ENCODE peak calls at places on chromosomes 2 and 18, in four cellular contexts. R is SK-N-SH, B is psoas muscle, D is OCI-LY7. V is an unnamed sample.

GRCh38 chr2:238835726-238836301 is 12.1 kb upstream of the TWIST2 start:
- DNase-seq in B (no peak), R (no peak), D (no peak), V (no peak)

GRCh38 chr18:69935319-69936190 is 12.1 kb downstream of the CD226 start:
- DNase-seq in D (no peak), B (no peak), R (no peak), V (no peak)

GRCh38 chr2:3195865-3196504 is 181.6 kb downstream of the EIPR1 start:
- DNase-seq in B (no peak), R (peak), D (peak), V (no peak)

GRCh38 chr18:35236964-35237363 is 3.9 kb upstream of the ZNF397 start:
- DNase-seq in B (no peak), D (no peak), R (no peak), V (peak)

GRCh38 chr2:238881353-238882082 is 33.6 kb downstream of the TWIST2 start:
- DNase-seq in B (no peak), R (no peak), D (no peak), V (no peak)

GRCh38 chr2:168977608-168978007 is 53.5 kb downstream of the ABCB11 start:
- DNase-seq in B (no peak), R (no peak), D (no peak), V (no peak)

GRCh38 chr18:59266459-59266858 is 6.8 kb downstream of the RAX start:
- DNase-seq in D (no peak), B (no peak), R (no peak), V (no peak)

GRCh38 chr18:8212893-8213805 is 396.1 kb upstream of the RAB12 start:
- DNase-seq in R (no peak), B (no peak), D (no peak), V (peak)

GRCh38 chr2:222715729-222716128 is 44.3 kb downstream of the MOGAT1 start:
- DNase-seq in R (no peak), B (no peak), D (peak), V (no peak)

GRCh38 chr18:75249192-75249551 is 38.6 kb downstream of the TSHZ1 start:
- DNase-seq in R (no peak), B (no peak), D (no peak), V (no peak)

GRCh38 chr18:75248426-75249191 is 38.0 kb downstream of the TSHZ1 start:
- DNase-seq in B (no peak), R (no peak), D (no peak), V (peak)

GRCh38 chr18:75247601-75248421 is 37.2 kb downstream of the TSHZ1 start:
- DNase-seq in R (no peak), B (no peak), D (no peak), V (peak)

GRCh38 chr18:75244914-75245313 is 34.3 kb downstream of the TSHZ1 start:
- DNase-seq in D (no peak), R (peak), B (no peak), V (no peak)

DNA sequence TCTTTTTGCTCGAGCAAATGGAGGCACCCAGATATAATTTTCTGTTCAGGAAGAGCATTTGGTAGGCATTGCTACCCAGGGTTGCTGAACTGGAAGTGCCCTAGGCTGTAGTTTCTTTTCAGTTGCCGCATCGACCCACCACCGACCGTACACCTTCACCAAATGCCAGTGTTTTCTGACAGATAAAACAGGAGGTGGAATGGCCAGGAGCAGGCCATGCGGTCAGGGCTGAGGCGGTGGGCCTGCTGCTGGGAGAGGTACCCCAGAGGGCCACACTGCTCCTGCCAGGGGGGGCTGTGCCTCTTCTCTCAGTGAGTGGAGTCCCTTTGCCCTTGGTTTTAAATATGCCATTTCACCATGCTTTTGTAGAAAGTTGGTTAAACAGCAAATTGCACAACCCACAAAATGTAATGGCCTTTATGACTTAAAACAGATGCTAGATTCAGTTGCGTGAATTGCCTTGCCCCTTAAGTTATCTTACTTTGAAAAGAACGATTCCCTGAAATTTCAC is 36.5 kb downstream of the TSHZ1 start:
- DNase-seq in D (no peak), R (peak), B (no peak), V (peak)
- H3K4me3 ChIP-seq in D (no peak), R (peak), B (peak), V (peak)

DNA sequence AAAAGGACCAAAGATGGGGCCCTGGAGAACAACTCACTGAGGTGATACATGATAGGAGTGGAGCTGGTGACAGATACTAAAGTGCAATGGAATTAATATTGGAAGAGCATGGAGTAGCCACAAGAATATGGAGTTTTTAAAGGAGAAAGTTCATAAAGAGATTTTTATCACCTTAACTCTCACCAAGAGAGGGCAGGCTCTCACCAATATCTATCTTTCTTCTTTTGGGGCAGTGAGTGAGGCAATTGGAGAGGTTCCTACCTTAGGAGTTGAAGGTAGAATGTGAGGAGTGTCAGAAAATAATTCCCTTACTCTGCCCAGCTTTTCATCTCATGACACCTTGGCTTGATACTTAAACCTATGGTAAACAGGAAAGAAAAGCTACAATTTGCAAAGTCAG is 233.7 kb upstream of the CWC22 start:
- DNase-seq in D (peak), R (no peak), B (no peak), V (peak)
- TF ChIP-seq CTCF in D (peak), R (peak), B (no peak), V (peak)

GRCh38 chr18:13316066-13316465 is 97.5 kb downstream of the LDLRAD4 start:
- DNase-seq in B (no peak), R (no peak), D (peak), V (no peak)
- H3K4me3 ChIP-seq in B (no peak), R (no peak), D (no peak), V (no peak)

DNA sequence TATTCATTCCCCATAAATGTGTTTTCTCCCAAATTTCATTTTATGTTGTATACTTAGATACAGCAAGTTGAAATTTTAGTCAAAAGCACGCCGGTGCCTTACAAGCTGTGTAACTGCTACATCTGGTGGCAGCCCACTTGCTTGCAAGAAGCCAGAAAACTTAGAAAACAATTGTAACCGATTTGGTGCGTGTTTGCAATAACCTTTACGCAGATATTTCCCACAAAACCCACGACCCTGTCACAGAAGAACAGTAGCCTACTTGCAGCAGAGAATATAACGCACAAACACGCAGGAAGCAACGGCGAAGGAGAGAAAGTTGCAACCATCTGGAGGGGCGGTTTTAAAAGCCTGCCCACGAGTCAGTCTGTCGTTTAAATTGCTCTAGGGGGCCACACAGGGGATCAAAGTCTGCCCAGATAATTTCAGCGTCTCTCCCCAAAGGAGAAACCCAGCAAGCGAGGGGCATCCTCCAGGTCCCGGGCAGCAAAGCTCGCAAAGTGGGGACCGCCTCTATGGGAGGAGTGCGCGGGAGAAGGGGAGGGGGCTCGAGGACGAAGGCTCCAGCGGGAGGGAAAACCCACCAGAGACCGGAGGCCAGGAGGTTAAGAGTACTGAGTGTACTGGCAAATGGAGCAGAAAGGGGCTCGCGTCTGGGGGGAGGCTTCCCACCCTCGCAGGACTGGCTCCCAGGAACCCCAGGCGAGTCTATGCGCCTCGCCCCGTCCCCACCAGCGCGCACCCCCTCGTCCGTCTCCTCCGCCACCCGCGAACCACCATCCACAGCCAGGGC is 1.2 kb downstream of the TLK1 start:
- DNase-seq in B (no peak), R (peak), D (peak), V (peak)
- TF ChIP-seq CTCF in B (peak), R (peak), D (peak), V (peak)

GRCh38 chr2:157839822-157840221 is 36.3 kb downstream of the ACVR1 start:
- DNase-seq in R (peak), D (no peak), B (no peak), V (no peak)

GRCh38 chr2:157840568-157841156 is 35.5 kb downstream of the ACVR1 start:
- DNase-seq in B (peak), R (no peak), D (no peak), V (peak)

GRCh38 chr2:157837851-157838441 is 38.2 kb downstream of the ACVR1 start:
- DNase-seq in B (peak), D (no peak), R (peak), V (peak)

GRCh38 chr2:157839162-157839801 is 36.8 kb downstream of the ACVR1 start:
- DNase-seq in D (no peak), B (peak), R (peak), V (peak)

GRCh38 chr2:157838442-157839161 is 37.5 kb downstream of the ACVR1 start:
- DNase-seq in D (no peak), R (peak), B (peak), V (peak)
- H3K4me3 ChIP-seq in D (no peak), R (peak), B (peak), V (peak)

DNA sequence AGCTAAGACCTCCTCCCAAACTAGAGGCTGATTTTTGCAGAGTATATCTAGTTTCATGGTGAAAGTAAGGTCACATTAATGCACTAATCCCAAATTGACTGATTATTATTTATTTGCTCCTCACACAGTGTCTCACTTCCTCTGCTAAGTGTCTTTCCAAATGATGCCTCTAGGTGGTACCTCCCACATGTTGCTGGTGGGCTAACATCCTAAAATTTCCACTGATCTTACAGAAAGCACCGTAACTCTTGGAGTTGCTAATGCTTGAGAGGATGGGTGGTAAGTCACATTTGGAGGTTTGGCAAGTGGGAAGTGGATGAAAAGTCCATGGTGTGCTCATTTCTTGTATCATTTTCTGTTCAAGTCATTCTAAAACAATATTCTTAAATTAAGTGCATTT is 428.7 kb upstream of the GYPC start:
- DNase-seq in R (no peak), B (no peak), D (no peak), V (no peak)
- TF ChIP-seq CTCF in R (no peak), B (no peak), D (peak), V (no peak)

V was measured in fibroblast of villous mesenchyme.